ENCODE peak calls at places on chromosome 12, in five cellular contexts. Y is GM04504, R is fibroblast of the aortic adventitia, U is T-helper 22 cell, N is mammary epithelial cell. K is an unnamed sample.

GRCh38 chr12:7642876-7643309 is 22.8 kb downstream of the APOBEC1 start:
- DNase-seq in Y (no peak), R (peak; percentile 12), U (no peak), N (no peak), K (no peak)

GRCh38 chr12:6430124-6430989 is 14.4 kb upstream of the CD27 start:
- DNase-seq in Y (peak; percentile 99), R (peak; percentile 100), U (no peak), N (peak; percentile 90), K (peak; percentile 97)

GRCh38 chr12:56001446-56002100 is 4.5 kb downstream of the SUOX start:
- DNase-seq in Y (no peak), R (no peak), U (no peak), N (no peak), K (no peak)

GRCh38 chr12:70290126-70290525 is 46.9 kb downstream of the CNOT2 start:
- DNase-seq in Y (no peak), R (no peak), U (no peak), N (no peak), K (no peak)

GRCh38 chr12:97561321-97562230 is 99.0 kb downstream of the RMST start:
- DNase-seq in Y (no peak), R (no peak), U (no peak), N (peak; percentile 35), K (no peak)

GRCh38 chr12:104588048-104588942 is 131.5 kb downstream of the CHST11 start:
- DNase-seq in Y (peak; percentile 52), R (peak; percentile 63), U (no peak), N (peak; percentile 97), K (no peak)

GRCh38 chr12:121278450-121279375 is 17.8 kb downstream of the CAMKK2 start:
- DNase-seq in Y (no peak), R (peak; percentile 89), U (no peak), N (no peak), K (no peak)

GRCh38 chr12:100553851-100554404 is 19.6 kb upstream of the GAS2L3 start:
- DNase-seq in Y (no peak), R (peak; percentile 10), U (no peak), N (no peak), K (no peak)

GRCh38 chr12:25866586-25867378 is 91.7 kb upstream of the RASSF8 start:
- DNase-seq in Y (peak; percentile 26), R (no peak), U (no peak), N (peak; percentile 58), K (no peak)

GRCh38 chr12:123660328-123660727 is 10.6 kb upstream of the TCTN2 start:
- DNase-seq in Y (peak; percentile 68), R (peak; percentile 85), U (no peak), N (peak; percentile 92), K (peak; percentile 77)

GRCh38 chr12:1869145-1869544 is 48.8 kb downstream of the LRTM2 start:
- DNase-seq in Y (no peak), R (no peak), U (no peak), N (no peak), K (no peak)

GRCh38 chr12:64036414-64036813 is 185.7 kb downstream of the KICS2 start:
- DNase-seq in Y (no peak), R (peak; percentile 73), U (no peak), N (no peak), K (no peak)

GRCh38 chr12:91948504-91948903 is 197.1 kb downstream of the BTG1 start:
- DNase-seq in Y (no peak), R (no peak), U (no peak), N (no peak), K (no peak)

GRCh38 chr12:41917827-41918445 is 226.7 kb downstream of the GXYLT1 start:
- DNase-seq in Y (no peak), R (no peak), U (no peak), N (no peak), K (no peak)

K was measured in fibroblast of the conjunctiva.